ENCODE peak calls at places on chromosome 4, in ten cellular contexts. One of them, this sample, is unnamed.

GRCh38 chr4:121011780-121012340 is 60.5 kb downstream of the NDNF start:
- DNase-seq in natural killer cell: no peak
- DNase-seq in H9: no peak
- DNase-seq in heart right ventricle: no peak
- DNase-seq in fibroblast of gingiva: no peak
- DNase-seq in GM10248: no peak
- DNase-seq in AG09309: no peak
- DNase-seq in kidney tubule cell: no peak
- DNase-seq in A172: no peak
- DNase-seq in H54: no peak
- DNase-seq in this sample: no peak

GRCh38 chr4:3446631-3447320 is 5.0 kb downstream of the HGFAC start:
- DNase-seq in natural killer cell: no peak
- DNase-seq in H9: no peak
- DNase-seq in heart right ventricle: peak
- DNase-seq in fibroblast of gingiva: no peak
- DNase-seq in GM10248: no peak
- DNase-seq in AG09309: no peak
- DNase-seq in kidney tubule cell: no peak
- DNase-seq in A172: no peak
- DNase-seq in H54: no peak
- DNase-seq in this sample: no peak

GRCh38 chr4:35952751-35953150 is 291.6 kb downstream of the ARAP2 start:
- DNase-seq in natural killer cell: no peak
- DNase-seq in H9: no peak
- DNase-seq in heart right ventricle: no peak
- DNase-seq in fibroblast of gingiva: no peak
- DNase-seq in GM10248: no peak
- DNase-seq in AG09309: no peak
- DNase-seq in kidney tubule cell: no peak
- DNase-seq in A172: no peak
- DNase-seq in H54: no peak
- DNase-seq in this sample: no peak

GRCh38 chr4:87461281-87461700 is 38.9 kb downstream of the NUDT9 start:
- DNase-seq in natural killer cell: no peak
- DNase-seq in H9: no peak
- DNase-seq in heart right ventricle: no peak
- DNase-seq in fibroblast of gingiva: no peak
- DNase-seq in GM10248: no peak
- DNase-seq in AG09309: no peak
- DNase-seq in kidney tubule cell: no peak
- DNase-seq in A172: no peak
- DNase-seq in H54: peak
- DNase-seq in this sample: no peak

GRCh38 chr4:165994706-165995105 is 121.7 kb downstream of the TLL1 start:
- DNase-seq in natural killer cell: no peak
- DNase-seq in H9: no peak
- DNase-seq in heart right ventricle: no peak
- DNase-seq in fibroblast of gingiva: no peak
- DNase-seq in GM10248: no peak
- DNase-seq in AG09309: no peak
- DNase-seq in kidney tubule cell: peak
- DNase-seq in A172: peak
- DNase-seq in H54: no peak
- DNase-seq in this sample: no peak

GRCh38 chr4:62460329-62460728 is 1260.2 kb downstream of the ADGRL3 start:
- DNase-seq in natural killer cell: no peak
- DNase-seq in H9: no peak
- DNase-seq in heart right ventricle: no peak
- DNase-seq in fibroblast of gingiva: no peak
- DNase-seq in GM10248: no peak
- DNase-seq in AG09309: no peak
- DNase-seq in kidney tubule cell: no peak
- DNase-seq in A172: peak
- DNase-seq in H54: no peak
- DNase-seq in this sample: no peak

GRCh38 chr4:139875456-139875855 is 209.8 kb downstream of the MGST2 start:
- DNase-seq in natural killer cell: no peak
- DNase-seq in H9: peak
- DNase-seq in heart right ventricle: no peak
- DNase-seq in fibroblast of gingiva: no peak
- DNase-seq in GM10248: no peak
- DNase-seq in AG09309: no peak
- DNase-seq in kidney tubule cell: no peak
- DNase-seq in A172: no peak
- DNase-seq in H54: no peak
- DNase-seq in this sample: no peak

GRCh38 chr4:8035371-8035780 is 95.7 kb upstream of the AFAP1 start:
- DNase-seq in natural killer cell: no peak
- DNase-seq in H9: no peak
- DNase-seq in heart right ventricle: no peak
- DNase-seq in fibroblast of gingiva: peak
- DNase-seq in GM10248: no peak
- DNase-seq in AG09309: peak
- DNase-seq in kidney tubule cell: no peak
- DNase-seq in A172: peak
- DNase-seq in H54: peak
- DNase-seq in this sample: peak

GRCh38 chr4:186190456-186191265 is 706 bp upstream of the CYP4V2 start:
- DNase-seq in natural killer cell: peak
- DNase-seq in H9: peak
- DNase-seq in heart right ventricle: peak
- DNase-seq in fibroblast of gingiva: no peak
- DNase-seq in GM10248: peak
- DNase-seq in AG09309: no peak
- DNase-seq in kidney tubule cell: peak
- DNase-seq in A172: peak
- DNase-seq in H54: peak
- DNase-seq in this sample: peak

GRCh38 chr4:155889946-155890345 is 13.6 kb upstream of the TDO2 start:
- DNase-seq in natural killer cell: no peak
- DNase-seq in H9: no peak
- DNase-seq in heart right ventricle: no peak
- DNase-seq in fibroblast of gingiva: peak
- DNase-seq in GM10248: no peak
- DNase-seq in AG09309: no peak
- DNase-seq in kidney tubule cell: no peak
- DNase-seq in A172: no peak
- DNase-seq in H54: no peak
- DNase-seq in this sample: no peak

GRCh38 chr4:98567611-98568010 is 90.8 kb downstream of the TSPAN5 start:
- DNase-seq in natural killer cell: no peak
- DNase-seq in H9: no peak
- DNase-seq in heart right ventricle: no peak
- DNase-seq in fibroblast of gingiva: no peak
- DNase-seq in GM10248: no peak
- DNase-seq in AG09309: no peak
- DNase-seq in kidney tubule cell: no peak
- DNase-seq in A172: no peak
- DNase-seq in H54: no peak
- DNase-seq in this sample: no peak

GRCh38 chr4:985123-985830 is 1.6 kb upstream of the IDUA start:
- DNase-seq in natural killer cell: peak
- DNase-seq in H9: peak
- DNase-seq in heart right ventricle: peak
- DNase-seq in fibroblast of gingiva: peak
- DNase-seq in GM10248: peak
- DNase-seq in AG09309: no peak
- DNase-seq in kidney tubule cell: peak
- DNase-seq in A172: no peak
- DNase-seq in H54: no peak
- DNase-seq in this sample: no peak

GRCh38 chr4:48898733-48899431 is 7.7 kb downstream of the OCIAD2 start:
- DNase-seq in natural killer cell: no peak
- DNase-seq in H9: no peak
- DNase-seq in heart right ventricle: no peak
- DNase-seq in fibroblast of gingiva: no peak
- DNase-seq in GM10248: no peak
- DNase-seq in AG09309: no peak
- DNase-seq in kidney tubule cell: no peak
- DNase-seq in A172: peak
- DNase-seq in H54: no peak
- DNase-seq in this sample: no peak

GRCh38 chr4:124230268-124230667 is 482.3 kb downstream of the ANKRD50 start:
- DNase-seq in natural killer cell: no peak
- DNase-seq in H9: no peak
- DNase-seq in heart right ventricle: no peak
- DNase-seq in fibroblast of gingiva: no peak
- DNase-seq in GM10248: no peak
- DNase-seq in AG09309: no peak
- DNase-seq in kidney tubule cell: no peak
- DNase-seq in A172: no peak
- DNase-seq in H54: no peak
- DNase-seq in this sample: no peak

GRCh38 chr4:154741877-154742851 is 1.6 kb upstream of the LRAT start:
- DNase-seq in natural killer cell: no peak
- DNase-seq in H9: peak
- DNase-seq in heart right ventricle: no peak
- DNase-seq in fibroblast of gingiva: peak
- DNase-seq in GM10248: peak
- DNase-seq in AG09309: no peak
- DNase-seq in kidney tubule cell: peak
- DNase-seq in A172: no peak
- DNase-seq in H54: no peak
- DNase-seq in this sample: no peak

GRCh38 chr4:92237559-92237958 is 66.2 kb upstream of the GRID2 start:
- DNase-seq in natural killer cell: no peak
- DNase-seq in H9: no peak
- DNase-seq in heart right ventricle: no peak
- DNase-seq in fibroblast of gingiva: no peak
- DNase-seq in GM10248: no peak
- DNase-seq in AG09309: no peak
- DNase-seq in kidney tubule cell: no peak
- DNase-seq in A172: no peak
- DNase-seq in H54: no peak
- DNase-seq in this sample: no peak

GRCh38 chr4:7239101-7239820 is 46.9 kb downstream of the SORCS2 start:
- DNase-seq in natural killer cell: no peak
- DNase-seq in H9: no peak
- DNase-seq in heart right ventricle: no peak
- DNase-seq in fibroblast of gingiva: no peak
- DNase-seq in GM10248: no peak
- DNase-seq in AG09309: no peak
- DNase-seq in kidney tubule cell: no peak
- DNase-seq in A172: no peak
- DNase-seq in H54: no peak
- DNase-seq in this sample: no peak

GRCh38 chr4:112589207-112589606 is 47.5 kb downstream of the ZGRF1 start:
- DNase-seq in natural killer cell: no peak
- DNase-seq in H9: no peak
- DNase-seq in heart right ventricle: no peak
- DNase-seq in fibroblast of gingiva: no peak
- DNase-seq in GM10248: no peak
- DNase-seq in AG09309: no peak
- DNase-seq in kidney tubule cell: peak
- DNase-seq in A172: peak
- DNase-seq in H54: no peak
- DNase-seq in this sample: peak

GRCh38 chr4:1080961-1081688 is 32.2 kb downstream of the RNF212 start:
- DNase-seq in natural killer cell: no peak
- DNase-seq in H9: peak
- DNase-seq in heart right ventricle: no peak
- DNase-seq in fibroblast of gingiva: peak
- DNase-seq in GM10248: no peak
- DNase-seq in AG09309: no peak
- DNase-seq in kidney tubule cell: peak
- DNase-seq in A172: peak
- DNase-seq in H54: peak
- DNase-seq in this sample: peak